ENCODE peak calls at places on chromosomes 2 and 18, in nine cellular contexts. R is iPS DF 6.9, I is HCT116, D is IMR-90, L is tibial artery, A is A549, O is dorsolateral prefrontal cortex, V is heart right ventricle, H is breast epithelium. T is an unnamed sample.

GRCh38 chr2:119428488-119429224 is 3.0 kb upstream of the TMEM37 start:
- DNase-seq in R (no peak), I (no peak), D (no peak), L (peak), A (no peak), O (no peak), V (no peak), H (no peak), T (no peak)

GRCh38 chr2:25851740-25852503 is 26.4 kb downstream of the ASXL2 start:
- DNase-seq in R (no peak), I (peak), D (peak), L (no peak), A (peak), O (no peak), V (no peak), H (no peak), T (peak)

GRCh38 chr2:13676269-13676668 is 956.2 kb upstream of the LRATD1 start:
- DNase-seq in R (no peak), I (no peak), D (peak), L (no peak), A (no peak), O (no peak), V (no peak), H (no peak), T (peak)

GRCh38 chr2:210577263-210578071 is 21.1 kb downstream of the CPS1 start:
- DNase-seq in R (no peak), I (peak), D (peak), L (no peak), A (peak), O (no peak), V (no peak), H (no peak), T (no peak)

GRCh38 chr2:218430721-218431120 is 11.8 kb downstream of the VIL1 start:
- DNase-seq in R (no peak), I (no peak), D (no peak), L (peak), A (no peak), O (no peak), V (no peak), H (no peak), T (no peak)

GRCh38 chr2:69958480-69958879 is 3.0 kb downstream of the ASPRV1 start:
- DNase-seq in R (no peak), I (no peak), D (no peak), L (peak), A (no peak), O (no peak), V (no peak), H (no peak), T (no peak)

GRCh38 chr2:99682280-99683060 is 192.7 kb upstream of the REV1 start:
- DNase-seq in R (no peak), I (no peak), D (peak), L (no peak), A (no peak), O (no peak), V (no peak), H (no peak), T (no peak)

GRCh38 chr2:39620067-39620466 is 45.6 kb upstream of the TMEM178A start:
- DNase-seq in R (no peak), I (no peak), D (peak), L (peak), A (peak), O (no peak), V (peak), H (no peak), T (peak)

GRCh38 chr2:223528036-223528435 is 74.1 kb downstream of the SCG2 start:
- DNase-seq in R (no peak), I (no peak), D (peak), L (no peak), A (no peak), O (no peak), V (no peak), H (no peak), T (peak)

GRCh38 chr2:19559596-19560240 is 201.3 kb upstream of the OSR1 start:
- DNase-seq in R (no peak), I (no peak), D (no peak), L (no peak), A (no peak), O (no peak), V (no peak), H (no peak), T (no peak)

GRCh38 chr2:212005077-212005671 is 533.4 kb downstream of the ERBB4 start:
- DNase-seq in R (peak), I (peak), D (peak), L (no peak), A (peak), O (peak), V (peak), H (no peak), T (no peak)

GRCh38 chr2:171629113-171629512 is 58.2 kb upstream of the DYNC1I2 start:
- DNase-seq in R (no peak), I (no peak), D (no peak), L (no peak), A (no peak), O (no peak), V (no peak), H (no peak), T (no peak)

GRCh38 chr18:5296706-5297320 is 1.3 kb upstream of the ZBTB14 start:
- DNase-seq in R (peak), I (peak), D (peak), L (peak), A (peak), O (peak), V (peak), H (peak), T (peak)

GRCh38 chr2:160492401-160493226 is 993 bp downstream of the RBMS1 start:
- DNase-seq in R (no peak), I (peak), D (peak), L (peak), A (peak), O (no peak), V (peak), H (peak), T (no peak)

GRCh38 chr18:80037869-80038630 is 3.8 kb downstream of the RBFA start:
- DNase-seq in R (no peak), I (no peak), D (no peak), L (no peak), A (no peak), O (no peak), V (no peak), H (no peak), T (no peak)

GRCh38 chr2:84458436-84459027 is 548 bp downstream of the SUCLG1 start:
- DNase-seq in R (no peak), I (no peak), D (peak), L (peak), A (peak), O (no peak), V (no peak), H (no peak), T (no peak)

GRCh38 chr2:453132-453531 is 165.2 kb upstream of the ALKAL2 start:
- DNase-seq in R (no peak), I (no peak), D (no peak), L (no peak), A (no peak), O (no peak), V (no peak), H (no peak), T (no peak)

GRCh38 chr2:27545348-27546141 is 37.3 kb upstream of the ZNF512 start:
- DNase-seq in R (no peak), I (no peak), D (peak), L (no peak), A (no peak), O (no peak), V (no peak), H (no peak), T (no peak)

GRCh38 chr2:239949079-239949478 is 76.1 kb downstream of the NDUFA10 start:
- DNase-seq in R (no peak), I (no peak), D (no peak), L (peak), A (no peak), O (peak), V (no peak), H (peak), T (no peak)

GRCh38 chr2:6524678-6525367 is 340.9 kb downstream of the CMPK2 start:
- DNase-seq in R (no peak), I (no peak), D (peak), L (no peak), A (no peak), O (no peak), V (no peak), H (no peak), T (no peak)

GRCh38 chr2:232240896-232241295 is 137.7 kb upstream of the ALPP start:
- DNase-seq in R (no peak), I (no peak), D (no peak), L (no peak), A (no peak), O (no peak), V (no peak), H (no peak), T (no peak)

GRCh38 chr2:10678225-10678624 is 11.6 kb downstream of the NOL10 start:
- DNase-seq in R (no peak), I (no peak), D (no peak), L (no peak), A (no peak), O (no peak), V (no peak), H (no peak), T (no peak)

GRCh38 chr2:128405981-128406601 is 87.4 kb upstream of the HS6ST1 start:
- DNase-seq in R (no peak), I (no peak), D (no peak), L (peak), A (no peak), O (no peak), V (no peak), H (no peak), T (no peak)

GRCh38 chr2:160241251-160242137 is 41.4 kb upstream of the ITGB6 start:
- DNase-seq in R (no peak), I (peak), D (peak), L (peak), A (peak), O (no peak), V (no peak), H (peak), T (no peak)

GRCh38 chr18:70374154-70374553 is 85.3 kb downstream of the SOCS6 start:
- DNase-seq in R (no peak), I (no peak), D (peak), L (no peak), A (peak), O (no peak), V (no peak), H (no peak), T (no peak)

GRCh38 chr2:236675051-236675450 is 105.4 kb downstream of the ACKR3 start:
- DNase-seq in R (no peak), I (no peak), D (peak), L (no peak), A (no peak), O (no peak), V (no peak), H (no peak), T (no peak)

GRCh38 chr18:67519582-67519981 is 3.1 kb upstream of the DSEL start:
- DNase-seq in R (no peak), I (no peak), D (peak), L (no peak), A (no peak), O (no peak), V (no peak), H (no peak), T (peak)

GRCh38 chr2:231334179-231334930 is 61.2 kb upstream of the B3GNT7 start:
- DNase-seq in R (no peak), I (no peak), D (no peak), L (peak), A (no peak), O (no peak), V (no peak), H (no peak), T (no peak)

GRCh38 chr2:97966545-97967215 is 29.1 kb downstream of the TMEM131 start:
- DNase-seq in R (no peak), I (peak), D (peak), L (no peak), A (no peak), O (no peak), V (no peak), H (no peak), T (no peak)

GRCh38 chr2:60353406-60353800 is 200.1 kb downstream of the BCL11A start:
- DNase-seq in R (no peak), I (no peak), D (no peak), L (no peak), A (no peak), O (no peak), V (no peak), H (no peak), T (no peak)

GRCh38 chr2:204268971-204269370 is 276.3 kb upstream of the PARD3B start:
- DNase-seq in R (no peak), I (no peak), D (no peak), L (no peak), A (no peak), O (no peak), V (no peak), H (no peak), T (no peak)

GRCh38 chr2:241665731-241666440 is 20.7 kb downstream of the DTYMK start:
- DNase-seq in R (no peak), I (no peak), D (no peak), L (no peak), A (no peak), O (peak), V (no peak), H (no peak), T (no peak)

GRCh38 chr2:196316050-196316430 is 144.7 kb upstream of the STK17B start:
- DNase-seq in R (no peak), I (no peak), D (peak), L (no peak), A (peak), O (no peak), V (no peak), H (no peak), T (no peak)

GRCh38 chr2:178811901-178812300 is 4.7 kb upstream of the TTN start:
- DNase-seq in R (no peak), I (no peak), D (no peak), L (no peak), A (no peak), O (no peak), V (no peak), H (no peak), T (no peak)

GRCh38 chr2:114259389-114259788 is 183.1 kb upstream of the DPP10 start:
- DNase-seq in R (no peak), I (no peak), D (no peak), L (no peak), A (no peak), O (no peak), V (no peak), H (no peak), T (no peak)

GRCh38 chr2:187078297-187078696 is 229.3 kb upstream of the ZSWIM2 start:
- DNase-seq in R (no peak), I (no peak), D (peak), L (no peak), A (peak), O (no peak), V (no peak), H (no peak), T (no peak)

GRCh38 chr2:98604547-98604946 is 3.8 kb downstream of the COA5 start:
- DNase-seq in R (no peak), I (no peak), D (no peak), L (no peak), A (no peak), O (no peak), V (no peak), H (no peak), T (no peak)

GRCh38 chr18:58526425-58527115 is 102.3 kb downstream of the ALPK2 start:
- DNase-seq in R (no peak), I (no peak), D (no peak), L (no peak), A (peak), O (no peak), V (no peak), H (no peak), T (no peak)

GRCh38 chr2:128310761-128311160 is 7.9 kb downstream of the HS6ST1 start:
- DNase-seq in R (no peak), I (no peak), D (no peak), L (peak), A (no peak), O (peak), V (no peak), H (no peak), T (no peak)

GRCh38 chr2:234731236-234731635 is 220.6 kb upstream of the SH3BP4 start:
- DNase-seq in R (no peak), I (no peak), D (no peak), L (no peak), A (no peak), O (no peak), V (no peak), H (no peak), T (no peak)
- H3K4me3 ChIP-seq in R (no peak), I (no peak), D (no peak), L (no peak), A (no peak), O (no peak), V (no peak), H (no peak), T (no peak)

DNA sequence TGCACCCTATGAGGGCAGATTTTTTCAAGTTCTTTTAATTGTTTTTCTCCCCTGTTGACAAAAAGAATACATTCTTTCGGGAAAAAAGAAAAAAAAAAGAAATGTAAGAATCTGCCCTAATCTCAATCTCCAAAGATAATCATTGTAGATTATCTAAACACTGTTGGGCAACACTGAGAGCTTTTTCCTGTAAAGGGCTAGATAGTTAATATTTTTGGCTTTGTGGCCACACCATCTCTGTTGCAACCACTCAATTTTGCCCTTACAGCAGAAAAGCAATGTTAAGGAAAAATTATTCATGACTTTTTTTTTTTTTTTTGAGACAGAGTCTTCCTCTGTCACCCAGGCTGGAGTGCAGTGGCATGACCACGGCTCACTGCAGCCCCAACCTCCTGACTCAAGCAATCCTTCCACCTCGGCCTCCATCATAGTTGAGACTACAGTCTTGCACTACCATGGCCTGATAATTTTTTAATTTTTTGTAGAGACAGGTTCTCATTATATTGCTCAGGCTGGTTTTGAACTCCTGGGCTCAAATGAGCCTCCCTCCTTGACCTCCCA is 17.3 kb upstream of the FZD5 start:
- DNase-seq in R (no peak), I (no peak), D (no peak), L (no peak), A (no peak), O (no peak), V (no peak), H (no peak), T (no peak)
- H3K27ac ChIP-seq in R (no peak), I (no peak), D (no peak), L (no peak), A (no peak), O (no peak), V (no peak), H (no peak), T (no peak)

GRCh38 chr2:156322681-156323211 is 9.8 kb downstream of the NR4A2 start:
- DNase-seq in R (no peak), I (no peak), D (no peak), L (no peak), A (no peak), O (no peak), V (no peak), H (no peak), T (no peak)
- H3K4me3 ChIP-seq in R (peak), I (no peak), D (no peak), L (peak), A (no peak), O (peak), V (no peak), H (peak), T (no peak)

DNA sequence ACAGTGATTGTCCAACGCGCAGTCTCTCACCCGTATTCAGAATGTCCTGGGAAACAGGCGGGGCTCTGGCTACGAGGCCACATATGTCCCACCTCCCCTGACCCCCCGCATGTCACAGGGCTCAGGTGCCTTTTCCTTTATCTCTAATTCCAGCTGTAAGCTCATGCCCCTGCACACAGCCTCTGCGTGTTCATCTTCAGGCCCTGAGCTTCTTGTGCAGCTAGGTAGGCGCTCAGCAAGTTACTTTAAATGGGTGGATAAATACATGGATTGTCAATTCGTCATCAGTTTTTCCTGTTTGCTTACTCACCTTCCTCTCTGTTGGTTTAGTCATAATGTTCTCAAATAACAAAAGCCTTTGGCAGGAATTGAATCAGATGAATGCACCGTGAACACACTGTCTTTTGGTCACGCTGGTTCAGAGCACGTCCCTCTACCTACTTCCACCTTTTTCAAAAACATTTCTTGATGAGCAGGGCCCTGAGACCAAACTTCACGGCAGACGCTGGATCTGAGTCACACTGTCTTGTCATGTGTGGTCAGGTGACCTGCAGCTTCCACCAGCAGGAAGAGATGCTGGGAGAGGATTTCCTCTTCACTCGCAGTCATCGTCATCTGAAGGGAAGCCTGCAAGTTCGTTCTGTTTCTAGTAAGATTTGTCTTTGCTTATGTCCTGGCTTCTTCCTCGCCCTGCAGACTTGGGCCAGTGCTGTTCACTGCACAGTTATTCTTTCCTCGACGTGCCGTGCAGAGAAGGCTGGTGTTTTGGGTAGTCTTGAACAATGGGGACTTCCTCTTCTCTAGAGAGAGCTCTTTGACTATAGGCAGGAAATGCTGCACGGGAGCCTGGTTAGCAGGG is 138.1 kb downstream of the PTGR3 start:
- DNase-seq in R (no peak), I (peak), D (peak), L (no peak), A (peak), O (no peak), V (no peak), H (no peak), T (peak)
- H3K27ac ChIP-seq in R (no peak), I (peak), D (peak), L (no peak), A (peak), O (no peak), V (peak), H (peak), T (peak)

GRCh38 chr2:52874706-52875105 is 892.9 kb upstream of the CHAC2 start:
- DNase-seq in R (no peak), I (no peak), D (no peak), L (no peak), A (no peak), O (no peak), V (no peak), H (no peak), T (no peak)
- H3K4me3 ChIP-seq in R (no peak), I (no peak), D (no peak), L (no peak), A (no peak), O (no peak), V (no peak), H (no peak), T (no peak)

DNA sequence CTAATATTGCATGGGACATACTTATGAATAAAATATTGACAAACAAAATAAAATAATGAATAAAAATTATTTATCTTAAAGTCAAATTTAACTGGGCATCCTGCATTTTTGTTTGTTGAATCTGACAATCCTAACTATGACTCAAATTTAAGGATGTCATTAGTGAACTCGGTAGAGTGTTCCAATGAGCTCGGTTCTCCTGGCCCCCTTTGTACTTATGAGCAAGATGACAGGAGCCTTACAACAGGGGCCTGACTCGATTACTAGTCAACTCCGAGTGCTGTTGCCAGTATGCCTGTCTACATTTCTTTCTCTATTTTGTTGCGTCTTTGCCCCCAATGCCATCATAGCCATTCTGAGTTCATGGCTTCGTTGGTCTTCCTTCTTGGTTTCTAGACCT is 40.3 kb downstream of the HRH4 start:
- DNase-seq in R (no peak), I (no peak), D (peak), L (no peak), A (no peak), O (no peak), V (no peak), H (no peak), T (no peak)
- H3K27ac ChIP-seq in R (no peak), I (no peak), D (no peak), L (no peak), A (no peak), O (peak), V (no peak), H (no peak), T (no peak)

GRCh38 chr2:174965992-174966789 is 39.0 kb downstream of the CHN1 start:
- DNase-seq in R (no peak), I (no peak), D (peak), L (no peak), A (no peak), O (no peak), V (no peak), H (no peak), T (no peak)
- H3K4me3 ChIP-seq in R (no peak), I (no peak), D (no peak), L (no peak), A (no peak), O (no peak), V (no peak), H (no peak), T (no peak)

GRCh38 chr2:46818819-46819218 is 96.8 kb downstream of the MCFD2 start:
- DNase-seq in R (no peak), I (no peak), D (no peak), L (peak), A (no peak), O (no peak), V (no peak), H (no peak), T (no peak)
- H3K27ac ChIP-seq in R (no peak), I (no peak), D (no peak), L (peak), A (no peak), O (peak), V (peak), H (peak), T (no peak)

GRCh38 chr2:124328397-124328796 is 303.3 kb downstream of the CNTNAP5 start:
- DNase-seq in R (no peak), I (no peak), D (no peak), L (no peak), A (no peak), O (no peak), V (no peak), H (no peak), T (no peak)
- H3K4me3 ChIP-seq in R (no peak), I (no peak), D (no peak), L (no peak), A (no peak), O (no peak), V (no peak), H (no peak), T (no peak)

GRCh38 chr18:37762076-37762475 is 196.5 kb upstream of the CELF4 start:
- DNase-seq in R (no peak), I (no peak), D (no peak), L (no peak), A (no peak), O (no peak), V (no peak), H (no peak), T (no peak)
- H3K27ac ChIP-seq in R (no peak), I (no peak), D (no peak), L (no peak), A (no peak), O (peak), V (no peak), H (no peak), T (no peak)

T was measured in AG04450.